ENCODE peak calls at places on chromosomes 5 and 9, in ten cellular contexts. M is colonic mucosa; K is lower lobe of right lung; V is left lobe of liver; S is activated effector memory CD4-positive, alpha-beta T cell treated with anti-CD3 and anti-CD28 coated beads, Interleukin-2, amount 50 U/mL, for 16 hours; E is esophagus squamous epithelium; L is foreskin fibroblast; G is astrocyte; W is cardiac muscle cell; O is activated T-cell treated with anti-CD3 and anti-CD28 coated beads for 1 hour. U is an unnamed sample.

GRCh38 chr9:115373710-115374045 is 255.7 kb upstream of the TNC start:
- DNase-seq in M (no peak), K (no peak), V (no peak), S (no peak), E (no peak), L (no peak), G (no peak), W (no peak), O (no peak), U (no peak)

GRCh38 chr5:174242573-174242972 is 197.1 kb downstream of the NSG2 start:
- DNase-seq in M (no peak), K (no peak), V (no peak), S (no peak), E (no peak), L (no peak), G (no peak), W (no peak), O (no peak), U (no peak)

GRCh38 chr5:179206366-179206765 is 138.9 kb downstream of the ADAMTS2 start:
- DNase-seq in M (no peak), K (no peak), V (no peak), S (no peak), E (no peak), L (no peak), G (no peak), W (no peak), O (no peak), U (no peak)

GRCh38 chr5:3258050-3258449 is 337.6 kb upstream of the IRX1 start:
- DNase-seq in M (no peak), K (no peak), V (no peak), S (no peak), E (no peak), L (no peak), G (no peak), W (no peak), O (no peak), U (no peak)

GRCh38 chr5:165209101-165209727 is 1703.8 kb downstream of the MAT2B start:
- DNase-seq in M (no peak), K (no peak), V (no peak), S (no peak), E (no peak), L (no peak), G (peak; percentile 24), W (peak; percentile 50), O (no peak), U (no peak)

GRCh38 chr9:81915801-81916505 is 12.3 kb upstream of the SPATA31D4 start:
- DNase-seq in M (no peak), K (no peak), V (no peak), S (no peak), E (no peak), L (no peak), G (peak; percentile 86), W (no peak), O (no peak), U (no peak)

GRCh38 chr9:23554691-23555090 is 271.3 kb downstream of the ELAVL2 start:
- DNase-seq in M (no peak), K (no peak), V (no peak), S (no peak), E (no peak), L (no peak), G (no peak), W (no peak), O (no peak), U (no peak)

GRCh38 chr9:123938401-123938800 is 8.5 kb upstream of the DENND1A start:
- DNase-seq in M (no peak), K (no peak), V (no peak), S (no peak), E (no peak), L (no peak), G (no peak), W (no peak), O (no peak), U (no peak)

GRCh38 chr5:32462618-32463017 is 18.1 kb upstream of the ZFR start:
- DNase-seq in M (no peak), K (no peak), V (no peak), S (peak; percentile 70), E (no peak), L (peak; percentile 46), G (peak; percentile 65), W (no peak), O (no peak), U (no peak)

GRCh38 chr5:170525450-170526211 is 21.8 kb downstream of the KCNIP1 start:
- DNase-seq in M (no peak), K (no peak), V (no peak), S (no peak), E (no peak), L (no peak), G (no peak), W (no peak), O (no peak), U (no peak)

GRCh38 chr5:32020971-32021370 is 153.1 kb downstream of the GOLPH3 start:
- DNase-seq in M (no peak), K (no peak), V (no peak), S (no peak), E (no peak), L (no peak), G (no peak), W (no peak), O (no peak), U (no peak)

GRCh38 chr9:32340401-32340800 is 44.0 kb upstream of the ACO1 start:
- DNase-seq in M (no peak), K (no peak), V (no peak), S (no peak), E (no peak), L (no peak), G (no peak), W (no peak), O (no peak), U (no peak)

GRCh38 chr5:157523976-157524375 is 51.6 kb downstream of the ADAM19 start:
- DNase-seq in M (no peak), K (no peak), V (no peak), S (no peak), E (no peak), L (no peak), G (peak; percentile 23), W (no peak), O (no peak), U (no peak)

GRCh38 chr9:124284237-124284831 is 26.6 kb downstream of the NEK6 start:
- DNase-seq in M (no peak), K (peak; percentile 66), V (peak; percentile 79), S (no peak), E (no peak), L (no peak), G (peak; percentile 56), W (no peak), O (no peak), U (no peak)

GRCh38 chr9:86545085-86545484 is 190.9 kb upstream of the TUT7 start:
- DNase-seq in M (no peak), K (no peak), V (no peak), S (no peak), E (no peak), L (no peak), G (no peak), W (no peak), O (no peak), U (no peak)

GRCh38 chr5:126395198-126395597 is 28.0 kb upstream of the GRAMD2B start:
- DNase-seq in M (no peak), K (no peak), V (no peak), S (no peak), E (no peak), L (no peak), G (peak; percentile 50), W (no peak), O (no peak), U (no peak)

GRCh38 chr5:135384898-135385297 is 14.1 kb downstream of the MACROH2A1 start:
- DNase-seq in M (no peak), K (no peak), V (no peak), S (no peak), E (no peak), L (no peak), G (no peak), W (no peak), O (no peak), U (no peak)

GRCh38 chr9:72315089-72315509 is 49.9 kb downstream of the ZFAND5 start:
- DNase-seq in M (peak; percentile 68), K (peak; percentile 69), V (peak; percentile 53), S (no peak), E (no peak), L (no peak), G (peak; percentile 55), W (peak; percentile 8), O (no peak), U (peak; percentile 28)

GRCh38 chr5:78127875-78128274 is 166.6 kb downstream of the AP3B1 start:
- DNase-seq in M (no peak), K (no peak), V (no peak), S (no peak), E (no peak), L (no peak), G (no peak), W (peak; percentile 10), O (no peak), U (no peak)

GRCh38 chr5:128905225-128906110 is 59.8 kb upstream of the SLC27A6 start:
- DNase-seq in M (peak; percentile 30), K (no peak), V (no peak), S (peak; percentile 64), E (no peak), L (peak; percentile 33), G (peak; percentile 20), W (peak; percentile 65), O (peak; percentile 19), U (no peak)

U was measured in caudate nucleus.